ENCODE peak calls at places on chromosomes 5 and 9, in four cellular contexts. One of them, this sample, is unnamed.

GRCh38 chr5:116536279-116537161 is 38.1 kb downstream of the SEMA6A start:
- DNase-seq in HCT116: no peak
- DNase-seq in HepG2: peak
- DNase-seq in K562: no peak
- DNase-seq in this sample: no peak

GRCh38 chr5:124156408-124157027 is 589.9 kb downstream of the ZNF608 start:
- DNase-seq in K562: no peak
- DNase-seq in HepG2: no peak
- DNase-seq in HCT116: no peak
- DNase-seq in this sample: no peak

GRCh38 chr9:12708562-12709298 is 15.5 kb downstream of the TYRP1 start:
- DNase-seq in HCT116: peak
- DNase-seq in K562: no peak
- DNase-seq in HepG2: peak
- DNase-seq in this sample: no peak

GRCh38 chr5:11000517-11001353 is 239.7 kb upstream of the DAP start:
- DNase-seq in HCT116: no peak
- DNase-seq in HepG2: no peak
- DNase-seq in K562: no peak
- DNase-seq in this sample: no peak

GRCh38 chr9:104993291-104993963 is 65.5 kb upstream of the ABCA1 start:
- DNase-seq in HCT116: no peak
- DNase-seq in HepG2: peak
- DNase-seq in K562: no peak
- DNase-seq in this sample: no peak

GRCh38 chr5:86330736-86331135 is 287.0 kb upstream of the COX7C start:
- DNase-seq in HepG2: no peak
- DNase-seq in K562: no peak
- DNase-seq in HCT116: no peak
- DNase-seq in this sample: no peak

GRCh38 chr5:36079200-36079761 is 12.6 kb upstream of the UGT3A2 start:
- DNase-seq in K562: peak
- DNase-seq in HepG2: peak
- DNase-seq in HCT116: peak
- DNase-seq in this sample: peak

GRCh38 chr5:84378420-84378819 is 6.3 kb downstream of the EDIL3 start:
- DNase-seq in K562: no peak
- DNase-seq in HepG2: no peak
- DNase-seq in HCT116: no peak
- DNase-seq in this sample: no peak

GRCh38 chr5:156527611-156528010 is 200.6 kb downstream of the SGCD start:
- DNase-seq in HepG2: no peak
- DNase-seq in K562: no peak
- DNase-seq in HCT116: no peak
- DNase-seq in this sample: no peak

GRCh38 chr5:137666109-137666850 is 69.6 kb downstream of the KLHL3 start:
- DNase-seq in HepG2: no peak
- DNase-seq in HCT116: no peak
- DNase-seq in K562: no peak
- DNase-seq in this sample: no peak

GRCh38 chr9:3740690-3741419 is 215.1 kb upstream of the RFX3 start:
- DNase-seq in K562: no peak
- DNase-seq in HepG2: no peak
- DNase-seq in HCT116: no peak
- DNase-seq in this sample: no peak

GRCh38 chr5:154520861-154521453 is 42.9 kb upstream of the HAND1 start:
- DNase-seq in HepG2: peak
- DNase-seq in HCT116: peak
- DNase-seq in K562: peak
- DNase-seq in this sample: no peak

GRCh38 chr5:67432601-67433000 is 236.0 kb upstream of the CD180 start:
- DNase-seq in HCT116: no peak
- DNase-seq in K562: no peak
- DNase-seq in HepG2: no peak
- DNase-seq in this sample: no peak

GRCh38 chr5:105840800-105841199 is 1829.9 kb downstream of the EFNA5 start:
- DNase-seq in HepG2: no peak
- DNase-seq in K562: peak
- DNase-seq in HCT116: no peak
- DNase-seq in this sample: no peak

DNA sequence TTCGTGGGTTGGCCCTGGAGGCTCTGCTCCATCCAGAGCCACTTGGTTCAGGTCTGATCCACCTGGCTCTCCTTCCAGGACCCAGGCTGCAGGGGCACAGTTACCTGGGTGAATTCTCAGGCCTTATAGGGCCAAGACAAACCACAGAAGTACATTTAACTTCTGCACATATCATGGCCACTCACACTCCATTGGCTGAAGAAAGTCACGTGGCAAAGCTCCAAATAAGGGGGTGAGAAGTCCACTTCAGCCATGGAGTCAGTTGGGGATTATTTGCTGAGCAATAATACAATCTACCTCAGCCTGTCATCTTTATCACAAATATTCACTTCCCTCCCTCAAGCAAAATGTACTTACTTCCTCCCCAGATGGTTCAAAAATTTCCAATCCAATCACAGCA is 83.6 kb downstream of the MACROH2A1 start:
- DNase-seq in HepG2: no peak
- DNase-seq in K562: no peak
- DNase-seq in HCT116: no peak
- DNase-seq in this sample: no peak
- TF ChIP-seq TCF7L2 in HepG2: no peak
- TF ChIP-seq TCF7L2 in K562: no peak
- TF ChIP-seq TCF7L2 in HCT116: no peak
- TF ChIP-seq TCF7L2 in this sample: no peak

GRCh38 chr9:133202688-133203453 is 6.2 kb downstream of the OBP2B start:
- DNase-seq in HepG2: no peak
- DNase-seq in K562: no peak
- DNase-seq in HCT116: no peak
- DNase-seq in this sample: no peak

GRCh38 chr9:133202145-133202513 is 6.9 kb downstream of the OBP2B start:
- DNase-seq in K562: no peak
- DNase-seq in HepG2: no peak
- DNase-seq in HCT116: no peak
- DNase-seq in this sample: no peak

GRCh38 chr9:133204335-133204992 is 4.6 kb downstream of the OBP2B start:
- DNase-seq in K562: no peak
- DNase-seq in HCT116: no peak
- DNase-seq in HepG2: no peak
- DNase-seq in this sample: no peak

GRCh38 chr9:133204993-133205336 is 4.1 kb downstream of the OBP2B start:
- DNase-seq in HepG2: no peak
- DNase-seq in K562: no peak
- DNase-seq in HCT116: no peak
- DNase-seq in this sample: no peak

GRCh38 chr9:133203506-133204075 is 5.5 kb downstream of the OBP2B start:
- DNase-seq in K562: no peak
- DNase-seq in HepG2: no peak
- DNase-seq in HCT116: no peak
- DNase-seq in this sample: no peak
- TF ChIP-seq TCF7L2 in K562: no peak
- TF ChIP-seq TCF7L2 in HepG2: no peak
- TF ChIP-seq TCF7L2 in HCT116: no peak
- TF ChIP-seq TCF7L2 in this sample: no peak

GRCh38 chr9:108687360-108687981 is 168.3 kb downstream of the ACTL7B start:
- DNase-seq in HCT116: no peak
- DNase-seq in HepG2: no peak
- DNase-seq in K562: no peak
- DNase-seq in this sample: no peak
- TF ChIP-seq TCF7L2 in HCT116: no peak
- TF ChIP-seq TCF7L2 in HepG2: no peak
- TF ChIP-seq TCF7L2 in K562: no peak
- TF ChIP-seq TCF7L2 in this sample: no peak

GRCh38 chr5:119355636-119356383 is at the start of gene TNFAIP8:
- DNase-seq in HepG2: peak
- DNase-seq in HCT116: no peak
- DNase-seq in K562: no peak
- DNase-seq in this sample: no peak
- TF ChIP-seq TCF7L2 in HepG2: no peak
- TF ChIP-seq TCF7L2 in HCT116: no peak
- TF ChIP-seq TCF7L2 in K562: no peak
- TF ChIP-seq TCF7L2 in this sample: no peak

GRCh38 chr9:134707031-134707680 is 65.6 kb downstream of the COL5A1 start:
- DNase-seq in K562: no peak
- DNase-seq in HepG2: peak
- DNase-seq in HCT116: no peak
- DNase-seq in this sample: no peak
- TF ChIP-seq TCF7L2 in K562: no peak
- TF ChIP-seq TCF7L2 in HepG2: no peak
- TF ChIP-seq TCF7L2 in HCT116: no peak
- TF ChIP-seq TCF7L2 in this sample: no peak